ENCODE peak calls at places on chromosome 10, in nine cellular contexts. K, E, R, J, V, N, T, Y and M are unnamed samples.
A peak's percentile ranks its signal among the peaks of the same experiment; 100 is the strongest.

GRCh38 chr10:45181483-45181882 is 133.9 kb downstream of the OR13A1 start:
- DNase-seq in K (no peak), E (peak; percentile 1), R (no peak), J (no peak), V (no peak), N (no peak), T (no peak), Y (no peak), M (no peak)

GRCh38 chr10:71939861-71940474 is 24.2 kb upstream of the CHST3 start:
- DNase-seq in K (no peak), E (no peak), R (no peak), J (no peak), V (no peak), N (no peak), T (no peak), Y (no peak), M (no peak)

GRCh38 chr10:123009105-123009805 is 449 bp downstream of the ACADSB start:
- DNase-seq in K (peak; percentile 54), E (no peak), R (no peak), J (peak; percentile 40), V (no peak), N (no peak), T (no peak), Y (peak; percentile 3), M (no peak)

GRCh38 chr10:85651507-85651902 is 715.1 kb downstream of the GRID1 start:
- DNase-seq in K (no peak), E (no peak), R (no peak), J (no peak), V (no peak), N (no peak), T (no peak), Y (no peak), M (no peak)

GRCh38 chr10:68156373-68157185 is 47.3 kb downstream of the MYPN start:
- DNase-seq in K (peak; percentile 71), E (peak; percentile 79), R (peak; percentile 34), J (peak; percentile 68), V (peak; percentile 57), N (no peak), T (no peak), Y (peak; percentile 36), M (peak; percentile 18)

GRCh38 chr10:62554632-62555199 is 180.5 kb downstream of the ZNF365 start:
- DNase-seq in K (no peak), E (peak; percentile 70), R (peak; percentile 1), J (peak; percentile 16), V (peak; percentile 16), N (peak; percentile 47), T (no peak), Y (no peak), M (no peak)

GRCh38 chr10:23994459-23995046 is 214.4 kb upstream of the KIAA1217 start:
- DNase-seq in K (no peak), E (peak; percentile 59), R (no peak), J (peak; percentile 38), V (peak; percentile 46), N (no peak), T (no peak), Y (peak; percentile 52), M (no peak)

GRCh38 chr10:63346015-63346441 is 119.7 kb downstream of the JMJD1C start:
- DNase-seq in K (no peak), E (no peak), R (no peak), J (no peak), V (peak; percentile 3), N (no peak), T (no peak), Y (no peak), M (no peak)

GRCh38 chr10:2760736-2761135 is 306.6 kb upstream of the PFKP start:
- DNase-seq in K (no peak), E (no peak), R (no peak), J (no peak), V (no peak), N (no peak), T (no peak), Y (no peak), M (no peak)

GRCh38 chr10:127035827-127036226 is 130.6 kb downstream of the DOCK1 start:
- DNase-seq in K (no peak), E (no peak), R (no peak), J (no peak), V (no peak), N (no peak), T (no peak), Y (no peak), M (no peak)

GRCh38 chr10:115606081-115606480 is 512.9 kb downstream of the ATRNL1 start:
- DNase-seq in K (no peak), E (no peak), R (no peak), J (no peak), V (no peak), N (no peak), T (no peak), Y (no peak), M (no peak)

GRCh38 chr10:79282388-79282787 is 64.9 kb upstream of the PPIF start:
- DNase-seq in K (no peak), E (no peak), R (no peak), J (peak; percentile 80), V (no peak), N (no peak), T (no peak), Y (no peak), M (no peak)

GRCh38 chr10:111083222-111084095 is 6.6 kb downstream of the ADRA2A start:
- DNase-seq in K (no peak), E (no peak), R (no peak), J (no peak), V (no peak), N (no peak), T (no peak), Y (no peak), M (no peak)

GRCh38 chr10:784377-784758 is 94.9 kb upstream of the DIP2C start:
- DNase-seq in K (no peak), E (no peak), R (no peak), J (peak; percentile 76), V (no peak), N (peak; percentile 21), T (no peak), Y (no peak), M (no peak)